ENCODE peak calls at places on chromosomes 7 and 10, in five cellular contexts. S is fibroblast of lung, H is A673, Z is testis, J is Peyer's patch. C is an unnamed sample.

GRCh38 chr10:74500806-74501205 is 325.6 kb upstream of the KAT6B start:
- DNase-seq in S (peak; percentile 72), H (no peak), Z (no peak), J (no peak), C (no peak)

GRCh38 chr7:116097365-116098009 is 66.9 kb upstream of the TFEC start:
- DNase-seq in S (peak; percentile 22), H (peak; percentile 82), Z (no peak), J (no peak), C (no peak)

GRCh38 chr7:149874644-149875028 is 867 bp downstream of the ATP6V0E2 start:
- DNase-seq in S (no peak), H (no peak), Z (peak; percentile 10), J (no peak), C (no peak)

GRCh38 chr7:106420741-106421140 is 136.0 kb upstream of the NAMPT start:
- DNase-seq in S (no peak), H (no peak), Z (no peak), J (no peak), C (no peak)

GRCh38 chr7:69656077-69656476 is 57.8 kb downstream of the AUTS2 start:
- DNase-seq in S (no peak), H (no peak), Z (no peak), J (no peak), C (no peak)

GRCh38 chr7:52017802-52018679 is 701.4 kb upstream of the COBL start:
- DNase-seq in S (no peak), H (peak; percentile 1), Z (peak; percentile 66), J (peak; percentile 51), C (peak; percentile 68)

GRCh38 chr7:116434820-116435341 is 64.7 kb upstream of the CAV2 start:
- DNase-seq in S (peak; percentile 52), H (no peak), Z (no peak), J (no peak), C (no peak)

GRCh38 chr7:130210181-130210935 is 2.7 kb downstream of the SSMEM1 start:
- DNase-seq in S (peak; percentile 11), H (peak; percentile 28), Z (no peak), J (no peak), C (no peak)

GRCh38 chr7:104137971-104138370 is 69.8 kb downstream of the ORC5 start:
- DNase-seq in S (peak; percentile 44), H (no peak), Z (no peak), J (no peak), C (no peak)

GRCh38 chr7:29328811-29329210 is 134.2 kb downstream of the CHN2 start:
- DNase-seq in S (peak; percentile 31), H (peak; percentile 21), Z (no peak), J (no peak), C (no peak)

GRCh38 chr7:2732959-2733584 is 45.1 kb downstream of the AMZ1 start:
- DNase-seq in S (peak; percentile 63), H (no peak), Z (peak; percentile 47), J (peak; percentile 74), C (no peak)

GRCh38 chr10:128022216-128023196 is 103.7 kb downstream of the MKI67 start:
- DNase-seq in S (no peak), H (no peak), Z (no peak), J (no peak), C (no peak)

GRCh38 chr7:131995324-131995723 is 438.9 kb upstream of the PODXL start:
- DNase-seq in S (no peak), H (no peak), Z (no peak), J (no peak), C (no peak)

GRCh38 chr7:133619491-133619890 is 366.6 kb downstream of the EXOC4 start:
- DNase-seq in S (no peak), H (no peak), Z (peak; percentile 43), J (no peak), C (no peak)

GRCh38 chr10:47027812-47028260 is 116.6 kb downstream of the PTPN20 start:
- DNase-seq in S (no peak), H (no peak), Z (peak; percentile 7), J (no peak), C (no peak)

GRCh38 chr7:37068902-37069301 is 344.6 kb upstream of the AOAH start:
- DNase-seq in S (no peak), H (no peak), Z (no peak), J (no peak), C (no peak)

GRCh38 chr10:86393401-86393800 is 26.8 kb upstream of the GRID1 start:
- DNase-seq in S (no peak), H (no peak), Z (no peak), J (no peak), C (no peak)

GRCh38 chr10:98427011-98427515 is 12.1 kb upstream of the PYROXD2 start:
- DNase-seq in S (no peak), H (no peak), Z (no peak), J (no peak), C (no peak)

GRCh38 chr10:60974463-60975149 is 30.6 kb upstream of the RHOBTB1 start:
- DNase-seq in S (peak; percentile 34), H (no peak), Z (no peak), J (no peak), C (no peak)

GRCh38 chr10:84590794-84591193 is 262.4 kb downstream of the CCSER2 start:
- DNase-seq in S (no peak), H (no peak), Z (peak; percentile 78), J (no peak), C (no peak)

GRCh38 chr7:112255388-112255720 is 48.9 kb downstream of the ZNF277 start:
- DNase-seq in S (no peak), H (no peak), Z (no peak), J (no peak), C (no peak)

GRCh38 chr7:110940756-110941155 is 150.2 kb upstream of the LRRN3 start:
- DNase-seq in S (no peak), H (no peak), Z (no peak), J (no peak), C (no peak)

GRCh38 chr7:127976056-127976455 is 55.2 kb downstream of the LRRC4 start:
- DNase-seq in S (peak; percentile 23), H (peak; percentile 51), Z (peak; percentile 41), J (peak; percentile 62), C (no peak)

GRCh38 chr7:148503900-148504487 is 86.6 kb upstream of the C7orf33 start:
- DNase-seq in S (peak; percentile 63), H (peak; percentile 57), Z (no peak), J (no peak), C (peak; percentile 30)

GRCh38 chr10:106285199-106285598 is 879.3 kb downstream of the SORCS1 start:
- DNase-seq in S (no peak), H (no peak), Z (no peak), J (no peak), C (no peak)

GRCh38 chr10:33066558-33067236 is 108.7 kb upstream of the ITGB1 start:
- DNase-seq in S (peak; percentile 56), H (no peak), Z (no peak), J (no peak), C (no peak)

GRCh38 chr7:99109108-99110051 is 34.5 kb downstream of the SMURF1 start:
- DNase-seq in S (peak; percentile 48), H (no peak), Z (no peak), J (no peak), C (no peak)

GRCh38 chr7:68185641-68186040 is 1189.0 kb downstream of the TYW1 start:
- DNase-seq in S (no peak), H (peak; percentile 88), Z (no peak), J (no peak), C (no peak)

GRCh38 chr10:100307716-100308115 is 21.2 kb upstream of the BLOC1S2 start:
- DNase-seq in S (peak; percentile 57), H (no peak), Z (no peak), J (no peak), C (no peak)

GRCh38 chr10:5887029-5887428 is 2.7 kb downstream of the ANKRD16 start:
- DNase-seq in S (peak; percentile 46), H (no peak), Z (no peak), J (no peak), C (no peak)

GRCh38 chr10:76432274-76433012 is 1001.0 kb downstream of the LRMDA start:
- DNase-seq in S (peak; percentile 88), H (no peak), Z (peak; percentile 40), J (peak; percentile 50), C (peak; percentile 48)

GRCh38 chr7:29327455-29327854 is 132.9 kb downstream of the CHN2 start:
- DNase-seq in S (no peak), H (peak; percentile 57), Z (no peak), J (no peak), C (no peak)

GRCh38 chr10:126392469-126392868 is 4.2 kb upstream of the ADAM12 start:
- DNase-seq in S (no peak), H (no peak), Z (no peak), J (no peak), C (no peak)

GRCh38 chr10:102602272-102603045 is 41.8 kb upstream of the TRIM8 start:
- DNase-seq in S (peak; percentile 51), H (no peak), Z (peak; percentile 51), J (no peak), C (no peak)

GRCh38 chr10:25725917-25726716 is 207.9 kb upstream of the MYO3A start:
- DNase-seq in S (peak; percentile 50), H (peak; percentile 89), Z (peak; percentile 42), J (peak; percentile 51), C (peak; percentile 78)

GRCh38 chr7:129052441-129052840 is 2.5 kb downstream of the TNPO3 start:
- DNase-seq in S (no peak), H (no peak), Z (no peak), J (no peak), C (no peak)
- H3K4me1 ChIP-seq in S (no peaks in the 10 kb centered on the region), H (peaks cover 9% of the 10 kb centered on the region), Z (peaks cover 3% of the 10 kb centered on the region), J (peaks cover 7% of the 10 kb centered on the region), C (no peaks in the 10 kb centered on the region)

DNA sequence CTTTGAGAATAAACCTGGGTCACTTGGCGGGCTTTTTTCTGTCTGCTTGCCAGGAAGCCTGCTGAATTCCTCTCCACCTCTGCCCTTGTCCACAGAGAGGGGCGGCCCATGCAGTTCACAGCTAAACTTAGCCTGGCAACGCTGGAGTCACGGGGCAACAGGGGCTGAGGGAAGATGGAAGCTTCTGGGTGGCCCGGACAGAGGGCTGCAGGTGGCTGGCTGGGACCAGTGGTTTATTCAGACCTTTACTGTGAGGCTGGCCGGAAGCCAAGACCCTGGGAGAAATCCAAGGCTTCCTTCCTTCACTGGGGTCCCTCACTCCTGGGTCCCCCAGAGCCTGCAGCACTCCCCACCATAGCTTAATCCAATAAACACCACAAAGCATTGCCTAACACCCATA is 17.0 kb downstream of the ITPRIP start:
- DNase-seq in S (no peak), H (no peak), Z (no peak), J (peak; percentile 37), C (no peak)
- H3K4me1 ChIP-seq in S (peaks cover 43% of the 10 kb centered on the region), H (peaks cover 51% of the 10 kb centered on the region), Z (peaks cover 64% of the 10 kb centered on the region), J (peaks cover 31% of the 10 kb centered on the region), C (peaks cover 17% of the 10 kb centered on the region)

GRCh38 chr10:22320591-22321155 is at the start of gene BMI1:
- DNase-seq in S (peak; percentile 85), H (peak; percentile 89), Z (peak; percentile 91), J (peak; percentile 85), C (no peak)

GRCh38 chr10:22317121-22317370 is 858 bp downstream of the COMMD3 start:
- DNase-seq in S (no peak), H (no peak), Z (peak; percentile 52), J (peak; percentile 68), C (no peak)

GRCh38 chr10:22317771-22318565 is 1.8 kb downstream of the COMMD3 start:
- DNase-seq in S (no peak), H (no peak), Z (no peak), J (no peak), C (no peak)

GRCh38 chr10:22319559-22320558 is 1.0 kb upstream of the BMI1 start:
- DNase-seq in S (no peak), H (no peak), Z (no peak), J (no peak), C (no peak)

GRCh38 chr10:22318772-22319171 is 2.1 kb upstream of the BMI1 start:
- DNase-seq in S (no peak), H (no peak), Z (no peak), J (no peak), C (no peak)
- H3K4me1 ChIP-seq in S (no peaks in the 10 kb centered on the region), H (peaks cover 33% of the 10 kb centered on the region), Z (peaks cover 24% of the 10 kb centered on the region), J (peaks cover 9% of the 10 kb centered on the region), C (no peaks in the 10 kb centered on the region)

GRCh38 chr10:69230128-69230527 is 10.0 kb downstream of the HKDC1 start:
- DNase-seq in S (no peak), H (no peak), Z (no peak), J (no peak), C (no peak)
- H3K4me1 ChIP-seq in S (peaks cover 7% of the 10 kb centered on the region), H (peaks cover 8% of the 10 kb centered on the region), Z (peaks cover 16% of the 10 kb centered on the region), J (peaks cover 31% of the 10 kb centered on the region), C (peaks cover 5% of the 10 kb centered on the region)

C was measured in NT2/D1.